ENCODE peak calls at places on chromosomes 1 and 21, in six cellular contexts. R, U, Y, M, I and O are unnamed samples.
A peak's percentile ranks its signal among the peaks of the same experiment; 100 is the strongest.

GRCh38 chr1:72777918-72778317 is 495.6 kb upstream of the NEGR1 start:
- DNase-seq in Y (no peak), U (no peak), M (no peak), R (no peak), I (no peak), O (no peak)

GRCh38 chr1:87292684-87293493 is 35.8 kb upstream of the LMO4 start:
- DNase-seq in Y (peak; percentile 60), M (no peak), R (no peak), U (peak; percentile 66), I (peak; percentile 62), O (peak; percentile 39)

GRCh38 chr1:231062500-231063270 is 22.6 kb upstream of the FAM89A start:
- DNase-seq in R (no peak), U (no peak), Y (no peak), I (no peak), M (no peak), O (no peak)

GRCh38 chr21:44321846-44322450 is 17.2 kb downstream of the CFAP410 start:
- DNase-seq in M (peak; percentile 56), U (no peak), Y (no peak), I (no peak), R (no peak), O (no peak)

GRCh38 chr1:95793893-95794292 is 559.9 kb downstream of the RWDD3 start:
- DNase-seq in R (no peak), Y (no peak), U (no peak), M (no peak), I (no peak), O (no peak)

GRCh38 chr1:12422488-12422887 is 192.7 kb downstream of the VPS13D start:
- DNase-seq in M (no peak), I (no peak), R (no peak), Y (peak; percentile 14), U (no peak), O (no peak)

GRCh38 chr1:38064232-38064903 is 17.8 kb upstream of the POU3F1 start:
- DNase-seq in M (no peak), I (no peak), R (no peak), Y (no peak), U (no peak), O (no peak)

GRCh38 chr1:150762559-150762958 is 3.0 kb downstream of the CTSS start:
- DNase-seq in I (no peak), R (no peak), U (no peak), M (no peak), Y (no peak), O (no peak)

GRCh38 chr1:18707696-18708257 is 77.1 kb downstream of the PAX7 start:
- DNase-seq in R (no peak), M (no peak), U (no peak), I (no peak), Y (no peak), O (no peak)

GRCh38 chr1:11659748-11660147 is 4.3 kb upstream of the FBXO6 start:
- DNase-seq in Y (no peak), R (no peak), U (no peak), M (no peak), I (no peak), O (no peak)

GRCh38 chr1:55898191-55898590 is 681.2 kb downstream of the PLPP3 start:
- DNase-seq in M (no peak), U (no peak), I (no peak), R (no peak), Y (no peak), O (no peak)

GRCh38 chr1:46800742-46801141 is 1.9 kb downstream of the CYP4B1 start:
- DNase-seq in R (no peak), I (no peak), M (no peak), U (no peak), Y (no peak), O (no peak)

GRCh38 chr1:221611930-221612777 is 129.7 kb downstream of the DUSP10 start:
- DNase-seq in I (no peak), R (no peak), Y (no peak), M (peak; percentile 73), U (peak; percentile 38), O (no peak)

GRCh38 chr1:65459397-65459768 is 38.9 kb downstream of the LEPR start:
- DNase-seq in I (no peak), M (no peak), R (no peak), Y (peak; percentile 52), U (no peak), O (no peak)

GRCh38 chr21:28025111-28025510 is 967.6 kb downstream of the LTN1 start:
- DNase-seq in Y (no peak), R (no peak), U (no peak), M (no peak), I (no peak), O (no peak)

GRCh38 chr1:218659911-218660677 is 315.0 kb downstream of the TGFB2 start:
- DNase-seq in I (no peak), M (no peak), R (no peak), U (no peak), Y (no peak), O (no peak)

GRCh38 chr1:184143449-184143848 is 91.9 kb downstream of the TSEN15 start:
- DNase-seq in R (no peak), U (no peak), M (no peak), Y (no peak), I (no peak), O (no peak)

GRCh38 chr1:90391116-90391515 is 326.0 kb downstream of the BARHL2 start:
- DNase-seq in I (no peak), U (no peak), Y (no peak), M (no peak), R (no peak), O (no peak)

GRCh38 chr21:45074048-45074817 is at the start of gene ADARB1:
- DNase-seq in I (peak; percentile 45), R (no peak), Y (peak; percentile 63), U (peak; percentile 55), M (peak; percentile 89), O (peak; percentile 58)

GRCh38 chr1:39842726-39843305 is 40.5 kb downstream of the TRIT1 start:
- DNase-seq in M (no peak), R (no peak), U (no peak), Y (no peak), I (no peak), O (no peak)

GRCh38 chr1:207312604-207312920 is 8.9 kb upstream of the CD55 start:
- DNase-seq in I (no peak), Y (no peak), U (no peak), M (no peak), R (no peak), O (no peak)

GRCh38 chr21:14080040-14080763 is 130.6 kb downstream of the LIPI start:
- DNase-seq in M (no peak), Y (no peak), R (no peak), U (peak; percentile 10), I (no peak), O (no peak)
- H3K9me3 ChIP-seq in M (no peaks in the 10 kb centered on the region), Y (no peaks in the 10 kb centered on the region), R (peaks cover 21% of the 10 kb centered on the region), U (no peaks in the 10 kb centered on the region), I (peaks cover 5% of the 10 kb centered on the region), O (no peaks in the 10 kb centered on the region)

GRCh38 chr1:85200870-85201339 is at the start of gene SYDE2:
- DNase-seq in M (peak; percentile 90), U (peak; percentile 77), Y (peak; percentile 83), R (peak; percentile 47), I (peak; percentile 69), O (peak; percentile 72)
- H3K9me3 ChIP-seq in M (no peaks in the 10 kb centered on the region), U (no peaks in the 10 kb centered on the region), Y (no peaks in the 10 kb centered on the region), R (no peaks in the 10 kb centered on the region), I (no peaks in the 10 kb centered on the region), O (no peaks in the 10 kb centered on the region)

GRCh38 chr21:14843991-14844390 is 220.8 kb downstream of the NRIP1 start:
- DNase-seq in I (no peak), Y (no peak), U (no peak), R (no peak), M (no peak), O (no peak)

GRCh38 chr21:14842641-14843040 is 222.2 kb downstream of the NRIP1 start:
- DNase-seq in I (no peak), R (no peak), Y (no peak), U (no peak), M (no peak), O (no peak)

GRCh38 chr21:14846619-14847018 is 218.2 kb downstream of the NRIP1 start:
- DNase-seq in M (no peak), U (no peak), Y (no peak), R (no peak), I (no peak), O (no peak)

GRCh38 chr21:14838400-14838799 is 226.4 kb downstream of the NRIP1 start:
- DNase-seq in U (no peak), R (no peak), Y (no peak), I (no peak), M (no peak), O (no peak)

GRCh38 chr21:14841511-14842472 is 223.0 kb downstream of the NRIP1 start:
- DNase-seq in R (no peak), M (peak; percentile 44), Y (no peak), I (no peak), U (no peak), O (no peak)
- H3K9me3 ChIP-seq in R (no peaks in the 10 kb centered on the region), M (no peaks in the 10 kb centered on the region), Y (no peaks in the 10 kb centered on the region), I (peaks cover 6% of the 10 kb centered on the region), U (no peaks in the 10 kb centered on the region), O (no peaks in the 10 kb centered on the region)

GRCh38 chr21:37346841-37347430 is 19.6 kb upstream of the DYRK1A start:
- DNase-seq in Y (no peak), U (no peak), R (no peak), M (no peak), I (no peak), O (no peak)
- H3K9me3 ChIP-seq in Y (peaks cover 31% of the 10 kb centered on the region), U (no peaks in the 10 kb centered on the region), R (peaks cover 19% of the 10 kb centered on the region), M (no peaks in the 10 kb centered on the region), I (peaks cover 5% of the 10 kb centered on the region), O (peaks cover 10% of the 10 kb centered on the region)

DNA sequence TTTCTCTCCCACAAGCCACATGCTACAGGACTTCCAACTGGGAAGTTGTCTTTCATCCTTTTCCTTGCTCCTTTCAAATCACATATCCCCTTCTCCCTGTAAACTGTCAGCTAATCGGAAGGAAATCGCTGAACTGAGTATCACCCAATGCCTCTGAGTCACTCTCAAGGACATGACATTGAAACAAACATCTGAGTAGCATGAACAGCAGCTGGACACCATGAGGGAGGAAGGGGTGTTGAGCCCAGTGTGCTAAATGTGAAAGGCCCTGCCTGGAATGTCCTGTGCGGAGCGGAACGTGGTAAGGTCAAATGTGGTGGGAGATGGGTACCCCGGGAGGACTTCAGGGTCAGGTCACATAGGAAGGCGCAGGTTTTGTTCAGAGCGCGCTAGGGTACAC is at the start of gene OR2AJ1:
- DNase-seq in Y (no peak), U (no peak), M (no peak), R (no peak), I (no peak), O (no peak)
- H3K9me3 ChIP-seq in Y (no peaks in the 10 kb centered on the region), U (no peaks in the 10 kb centered on the region), M (no peaks in the 10 kb centered on the region), R (no peaks in the 10 kb centered on the region), I (no peaks in the 10 kb centered on the region), O (no peaks in the 10 kb centered on the region)

GRCh38 chr1:5814046-5814619 is 178.1 kb downstream of the NPHP4 start:
- DNase-seq in I (no peak), R (no peak), M (no peak), Y (no peak), U (no peak), O (no peak)

GRCh38 chr1:5812295-5812694 is 179.9 kb downstream of the NPHP4 start:
- DNase-seq in R (no peak), Y (no peak), M (no peak), I (no peak), U (no peak), O (no peak)

GRCh38 chr1:5818755-5819154 is 173.5 kb downstream of the NPHP4 start:
- DNase-seq in I (no peak), R (no peak), Y (no peak), U (no peak), M (no peak), O (no peak)

GRCh38 chr1:5813480-5813879 is 178.7 kb downstream of the NPHP4 start:
- DNase-seq in I (no peak), U (no peak), M (no peak), Y (no peak), R (no peak), O (no peak)

GRCh38 chr1:5815716-5816115 is 176.5 kb downstream of the NPHP4 start:
- DNase-seq in R (no peak), U (no peak), M (no peak), I (no peak), Y (no peak), O (no peak)
- H3K9me3 ChIP-seq in R (no peaks in the 10 kb centered on the region), U (no peaks in the 10 kb centered on the region), M (no peaks in the 10 kb centered on the region), I (no peaks in the 10 kb centered on the region), Y (no peaks in the 10 kb centered on the region), O (no peaks in the 10 kb centered on the region)